ENCODE peak calls at places on chromosomes 4 and X, in nine cellular contexts. Y is AG10803, D is ovary, T is AG09319, U is B cell, K is coronary artery, E is lower leg skin, Q is SK-N-SH, M is GM23338. H is an unnamed sample.

GRCh38 chrX:1327651-1328304 is 8.8 kb upstream of the IL3RA start:
- DNase-seq in Y (no peak), K (no peak), Q (no peak), M (no peak), D (no peak), E (no peak), T (no peak), U (no peak), H (no peak)

GRCh38 chr4:129082302-129082701 is 11.0 kb downstream of the SCLT1 start:
- DNase-seq in M (no peak), T (no peak), K (no peak), Q (no peak), D (no peak), E (no peak), U (no peak), Y (no peak), H (no peak)

GRCh38 chrX:88604433-88605221 is 142.4 kb upstream of the CPXCR1 start:
- DNase-seq in U (no peak), M (no peak), D (no peak), E (no peak), K (no peak), Q (no peak), T (no peak), Y (no peak), H (no peak)

GRCh38 chr4:13088726-13089658 is 395.1 kb downstream of the RAB28 start:
- DNase-seq in M (no peak), U (no peak), D (no peak), T (no peak), Q (no peak), Y (peak; percentile 3), E (no peak), K (no peak), H (no peak)

GRCh38 chrX:41027388-41027787 is 57.9 kb upstream of the USP9X start:
- DNase-seq in T (peak; percentile 37), K (no peak), D (no peak), U (no peak), Q (no peak), Y (peak; percentile 89), E (peak; percentile 16), M (peak; percentile 28), H (no peak)

GRCh38 chr4:100838286-100838685 is 320.5 kb upstream of the EMCN start:
- DNase-seq in D (no peak), M (no peak), E (no peak), T (no peak), K (no peak), U (no peak), Y (no peak), Q (peak; percentile 7), H (no peak)

GRCh38 chr4:48639816-48640215 is 140.3 kb downstream of the FRYL start:
- DNase-seq in E (no peak), K (no peak), M (no peak), D (no peak), T (no peak), Q (no peak), U (no peak), Y (peak; percentile 46), H (no peak)

GRCh38 chr4:26746742-26747351 is 113.8 kb upstream of the STIM2 start:
- DNase-seq in Q (no peak), T (no peak), D (no peak), M (no peak), K (no peak), U (no peak), Y (no peak), E (no peak), H (no peak)

GRCh38 chr4:138051157-138051556 is 191.0 kb downstream of the SLC7A11 start:
- DNase-seq in K (no peak), D (no peak), T (no peak), M (no peak), Y (peak; percentile 53), U (no peak), E (no peak), Q (no peak), H (no peak)

GRCh38 chr4:144688035-144688569 is 42.1 kb downstream of the HHIP start:
- DNase-seq in U (no peak), D (no peak), K (no peak), Y (no peak), T (no peak), Q (no peak), M (peak; percentile 29), E (no peak), H (no peak)

GRCh38 chrX:137427813-137428212 is 138.1 kb upstream of the ZIC3 start:
- DNase-seq in D (no peak), Y (peak; percentile 0), M (peak; percentile 42), U (no peak), K (no peak), Q (no peak), E (no peak), T (no peak), H (no peak)

GRCh38 chr4:110959041-110959643 is 336.3 kb upstream of the PITX2 start:
- DNase-seq in Y (peak; percentile 62), E (no peak), Q (no peak), M (no peak), D (no peak), K (no peak), T (no peak), U (no peak), H (no peak)
- TF ChIP-seq CTCF in Y (peak; percentile 50), E (no peak), Q (peak; percentile 58), M (peak; percentile 52), D (no peak), K (no peak), T (peak; percentile 34), U (no peak), H (no peak)

DNA sequence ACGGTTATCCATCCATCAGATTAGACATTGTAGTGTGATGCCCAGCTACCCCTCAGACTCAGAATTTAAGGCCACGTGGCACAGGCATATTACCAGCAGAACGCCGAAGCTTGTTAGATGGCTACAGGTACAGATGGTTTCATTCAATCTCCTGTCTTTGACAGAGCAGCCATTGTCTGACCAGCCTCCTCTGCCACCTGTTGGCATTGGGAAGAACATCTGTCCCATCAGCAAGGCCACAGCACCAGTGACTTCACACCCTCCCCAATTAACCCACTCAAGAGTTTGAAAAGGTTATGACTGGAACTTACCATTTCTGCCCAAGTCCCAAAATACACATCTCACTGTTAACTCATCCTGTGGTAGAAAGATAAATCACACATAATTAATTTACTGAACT is 22.0 kb upstream of the PHKA2 start:
- DNase-seq in Y (no peak), D (no peak), K (no peak), T (no peak), U (no peak), M (no peak), E (no peak), Q (peak; percentile 14), H (no peak)
- TF ChIP-seq CTCF in Y (no peak), D (no peak), K (no peak), T (no peak), U (no peak), M (no peak), E (no peak), Q (no peak), H (no peak)

GRCh38 chrX:119194631-119195030 is 41.5 kb upstream of the PGRMC1 start:
- DNase-seq in E (no peak), T (no peak), Q (no peak), K (no peak), D (no peak), U (no peak), M (peak; percentile 39), Y (peak; percentile 48), H (no peak)
- TF ChIP-seq CTCF in E (no peak), T (peak; percentile 34), Q (peak; percentile 42), K (no peak), D (no peak), U (no peak), M (no peak), Y (peak; percentile 53), H (no peak)

DNA sequence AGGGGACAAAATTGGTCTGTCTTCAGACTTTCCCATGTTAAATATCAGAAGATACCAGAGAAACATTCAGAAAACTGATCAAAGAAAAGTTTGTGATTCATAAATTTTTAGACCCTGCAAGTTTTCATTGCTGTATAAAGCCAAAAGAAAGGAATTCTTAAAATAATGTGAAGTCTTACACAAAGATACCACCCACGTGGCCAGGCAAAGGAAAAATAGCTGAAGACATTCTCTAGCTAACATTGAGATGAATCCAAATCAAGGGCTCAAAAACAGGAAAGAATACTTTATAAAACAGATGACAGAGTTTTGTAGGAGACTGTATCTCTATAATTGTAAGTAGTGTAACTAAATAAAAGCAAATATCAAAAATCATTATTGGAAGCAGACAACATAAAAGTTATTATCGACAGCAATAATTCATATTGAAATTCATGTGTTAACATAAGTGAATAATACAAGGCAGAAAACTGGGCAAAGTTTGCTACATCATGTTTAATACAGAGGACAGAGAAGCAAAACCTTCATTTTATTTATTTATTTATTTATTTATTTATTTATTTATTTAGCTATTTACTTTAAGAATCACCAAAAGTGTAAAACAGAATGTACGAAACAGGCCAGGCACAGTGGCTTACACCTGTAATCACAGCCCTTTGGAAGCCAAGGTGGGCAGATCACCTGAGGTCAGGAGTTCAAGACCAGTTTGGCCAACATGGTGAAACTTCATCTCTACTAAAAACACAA is 204.6 kb upstream of the SLIT2 start:
- DNase-seq in D (no peak), M (no peak), K (no peak), T (no peak), U (no peak), Q (no peak), E (no peak), Y (peak; percentile 56), H (no peak)
- TF ChIP-seq CTCF in D (no peak), M (no peak), K (no peak), T (no peak), U (no peak), Q (no peak), E (no peak), Y (no peak), H (no peak)

DNA sequence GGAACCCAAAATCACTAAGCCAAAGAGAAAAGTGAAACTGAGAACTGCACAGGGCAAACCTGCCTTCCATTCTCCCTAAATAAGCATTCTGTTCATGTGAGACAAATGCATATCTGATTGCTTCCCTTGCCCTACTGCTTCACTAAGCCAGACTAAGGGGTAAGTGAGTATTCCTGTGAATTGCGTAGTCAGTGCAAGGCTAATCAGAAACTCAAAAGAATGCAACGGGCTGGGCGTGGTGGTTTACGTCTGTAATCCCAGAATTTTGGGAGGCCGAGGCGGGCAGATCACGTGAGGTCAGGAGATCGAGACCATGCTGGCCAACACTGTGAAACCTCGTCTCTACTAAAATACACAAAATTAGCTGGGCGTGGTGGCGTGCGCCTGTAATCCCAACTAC is 10.8 kb upstream of the XIAP start:
- DNase-seq in Y (no peak), E (no peak), T (no peak), U (no peak), Q (no peak), K (no peak), M (no peak), D (no peak), H (no peak)
- TF ChIP-seq CTCF in Y (no peak), E (no peak), T (no peak), U (no peak), Q (no peak), K (no peak), M (no peak), D (no peak), H (no peak)

DNA sequence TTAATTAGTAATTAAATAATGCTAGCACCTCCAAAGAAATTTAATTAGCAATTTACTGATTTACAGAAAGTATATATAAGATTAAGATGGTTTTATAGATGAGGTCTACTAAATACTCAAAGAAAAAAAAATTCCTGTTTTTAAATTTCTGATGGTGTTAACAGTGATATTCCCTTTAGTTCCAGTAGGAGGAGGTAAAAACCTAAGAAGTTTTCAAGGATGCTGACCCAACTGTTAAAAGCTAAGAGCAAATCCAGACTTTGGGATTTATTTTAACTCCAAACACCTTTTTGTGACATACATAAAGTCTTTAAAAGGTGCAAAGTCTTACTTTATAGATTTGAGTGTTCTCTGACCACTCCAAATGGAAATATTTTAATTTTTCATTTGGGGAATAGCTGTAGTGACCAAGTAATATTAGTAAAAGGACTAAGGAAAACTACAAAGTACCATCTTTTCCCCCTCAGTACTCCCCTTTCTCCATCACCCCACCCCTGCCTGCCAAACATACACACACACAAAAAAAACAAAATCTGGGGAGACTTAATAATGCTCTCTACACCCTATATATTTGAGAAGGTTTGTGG is 34.2 kb upstream of the CSN1S1 start:
- DNase-seq in T (no peak), Q (no peak), M (peak; percentile 53), D (no peak), Y (no peak), K (no peak), E (no peak), U (no peak), H (no peak)
- TF ChIP-seq CTCF in T (peak; percentile 48), Q (peak; percentile 60), M (peak; percentile 67), D (no peak), Y (peak; percentile 47), K (no peak), E (no peak), U (no peak), H (no peak)